ENCODE peak calls at places on chromosomes 5 and 9, in ten cellular contexts. One of them, this sample, is unnamed.

GRCh38 chr5:67770431-67771025 is 445.0 kb upstream of the PIK3R1 start:
- DNase-seq in breast epithelium: no peak
- DNase-seq in neuronal stem cell: no peak
- DNase-seq in A549: no peak
- DNase-seq in skeletal muscle cell: no peak
- DNase-seq in endodermal cell: no peak
- DNase-seq in lower lobe of right lung: no peak
- DNase-seq in dorsolateral prefrontal cortex: no peak
- DNase-seq in CD8-positive, alpha-beta T cell: no peak
- DNase-seq in AG04450: no peak
- DNase-seq in this sample: no peak

GRCh38 chr5:32581010-32581785 is 4.2 kb upstream of the SUB1 start:
- DNase-seq in dorsolateral prefrontal cortex: no peak
- DNase-seq in neuronal stem cell: no peak
- DNase-seq in endodermal cell: no peak
- DNase-seq in skeletal muscle cell: no peak
- DNase-seq in breast epithelium: no peak
- DNase-seq in AG04450: no peak
- DNase-seq in lower lobe of right lung: no peak
- DNase-seq in CD8-positive, alpha-beta T cell: no peak
- DNase-seq in A549: no peak
- DNase-seq in this sample: no peak

GRCh38 chr5:115419794-115420585 is 123.5 kb upstream of the CCDC112 start:
- DNase-seq in AG04450: peak; percentile 85
- DNase-seq in A549: peak; percentile 17
- DNase-seq in CD8-positive, alpha-beta T cell: no peak
- DNase-seq in endodermal cell: no peak
- DNase-seq in dorsolateral prefrontal cortex: no peak
- DNase-seq in skeletal muscle cell: peak; percentile 94
- DNase-seq in neuronal stem cell: no peak
- DNase-seq in breast epithelium: no peak
- DNase-seq in lower lobe of right lung: no peak
- DNase-seq in this sample: no peak

GRCh38 chr5:123305751-123306150 is 117.5 kb downstream of the CEP120 start:
- DNase-seq in breast epithelium: no peak
- DNase-seq in skeletal muscle cell: no peak
- DNase-seq in neuronal stem cell: no peak
- DNase-seq in dorsolateral prefrontal cortex: no peak
- DNase-seq in CD8-positive, alpha-beta T cell: no peak
- DNase-seq in lower lobe of right lung: no peak
- DNase-seq in endodermal cell: no peak
- DNase-seq in AG04450: no peak
- DNase-seq in A549: no peak
- DNase-seq in this sample: no peak

GRCh38 chr9:107711528-107711927 is 222.0 kb upstream of the KLF4 start:
- DNase-seq in A549: peak; percentile 45
- DNase-seq in endodermal cell: no peak
- DNase-seq in AG04450: peak; percentile 73
- DNase-seq in neuronal stem cell: no peak
- DNase-seq in CD8-positive, alpha-beta T cell: no peak
- DNase-seq in breast epithelium: no peak
- DNase-seq in dorsolateral prefrontal cortex: no peak
- DNase-seq in skeletal muscle cell: peak; percentile 84
- DNase-seq in lower lobe of right lung: no peak
- DNase-seq in this sample: no peak

GRCh38 chr9:18256574-18256973 is 217.4 kb upstream of the ADAMTSL1 start:
- DNase-seq in endodermal cell: no peak
- DNase-seq in breast epithelium: no peak
- DNase-seq in dorsolateral prefrontal cortex: no peak
- DNase-seq in neuronal stem cell: no peak
- DNase-seq in lower lobe of right lung: no peak
- DNase-seq in AG04450: no peak
- DNase-seq in CD8-positive, alpha-beta T cell: no peak
- DNase-seq in A549: no peak
- DNase-seq in skeletal muscle cell: no peak
- DNase-seq in this sample: no peak

GRCh38 chr9:30065888-30066287 is 2318.6 kb upstream of the ACO1 start:
- DNase-seq in dorsolateral prefrontal cortex: no peak
- DNase-seq in skeletal muscle cell: no peak
- DNase-seq in breast epithelium: no peak
- DNase-seq in AG04450: no peak
- DNase-seq in CD8-positive, alpha-beta T cell: no peak
- DNase-seq in lower lobe of right lung: no peak
- DNase-seq in neuronal stem cell: no peak
- DNase-seq in A549: no peak
- DNase-seq in endodermal cell: no peak
- DNase-seq in this sample: no peak

GRCh38 chr5:28648108-28648507 is 1609.7 kb upstream of the CDH9 start:
- DNase-seq in breast epithelium: no peak
- DNase-seq in AG04450: no peak
- DNase-seq in endodermal cell: peak; percentile 46
- DNase-seq in neuronal stem cell: no peak
- DNase-seq in A549: peak; percentile 19
- DNase-seq in skeletal muscle cell: no peak
- DNase-seq in dorsolateral prefrontal cortex: no peak
- DNase-seq in lower lobe of right lung: no peak
- DNase-seq in CD8-positive, alpha-beta T cell: no peak
- DNase-seq in this sample: no peak

GRCh38 chr5:390571-391491 is 52.1 kb upstream of the EXOC3 start:
- DNase-seq in skeletal muscle cell: no peak
- DNase-seq in dorsolateral prefrontal cortex: no peak
- DNase-seq in neuronal stem cell: no peak
- DNase-seq in A549: no peak
- DNase-seq in lower lobe of right lung: no peak
- DNase-seq in CD8-positive, alpha-beta T cell: no peak
- DNase-seq in AG04450: no peak
- DNase-seq in endodermal cell: peak; percentile 58
- DNase-seq in breast epithelium: no peak
- DNase-seq in this sample: peak; percentile 43

GRCh38 chr5:6676702-6677101 is 36.5 kb upstream of the TENT4A start:
- DNase-seq in CD8-positive, alpha-beta T cell: no peak
- DNase-seq in lower lobe of right lung: no peak
- DNase-seq in endodermal cell: no peak
- DNase-seq in breast epithelium: no peak
- DNase-seq in AG04450: no peak
- DNase-seq in A549: no peak
- DNase-seq in skeletal muscle cell: no peak
- DNase-seq in dorsolateral prefrontal cortex: no peak
- DNase-seq in neuronal stem cell: no peak
- DNase-seq in this sample: no peak

GRCh38 chr9:35660966-35661413 is 2.9 kb downstream of the CCDC107 start:
- DNase-seq in dorsolateral prefrontal cortex: no peak
- DNase-seq in CD8-positive, alpha-beta T cell: no peak
- DNase-seq in A549: no peak
- DNase-seq in skeletal muscle cell: no peak
- DNase-seq in lower lobe of right lung: no peak
- DNase-seq in breast epithelium: no peak
- DNase-seq in neuronal stem cell: no peak
- DNase-seq in AG04450: no peak
- DNase-seq in endodermal cell: no peak
- DNase-seq in this sample: no peak

GRCh38 chr9:128174062-128174461 is 14.0 kb downstream of the BBLN start:
- DNase-seq in lower lobe of right lung: no peak
- DNase-seq in skeletal muscle cell: no peak
- DNase-seq in breast epithelium: no peak
- DNase-seq in endodermal cell: no peak
- DNase-seq in AG04450: no peak
- DNase-seq in dorsolateral prefrontal cortex: no peak
- DNase-seq in A549: no peak
- DNase-seq in CD8-positive, alpha-beta T cell: no peak
- DNase-seq in neuronal stem cell: no peak
- DNase-seq in this sample: no peak

GRCh38 chr5:167207081-167207480 is 1084.4 kb upstream of the WWC1 start:
- DNase-seq in AG04450: no peak
- DNase-seq in endodermal cell: no peak
- DNase-seq in lower lobe of right lung: no peak
- DNase-seq in CD8-positive, alpha-beta T cell: no peak
- DNase-seq in dorsolateral prefrontal cortex: no peak
- DNase-seq in neuronal stem cell: no peak
- DNase-seq in A549: no peak
- DNase-seq in skeletal muscle cell: peak; percentile 89
- DNase-seq in breast epithelium: no peak
- DNase-seq in this sample: no peak

GRCh38 chr5:26492835-26493459 is 545.4 kb downstream of the CDH9 start:
- DNase-seq in breast epithelium: no peak
- DNase-seq in lower lobe of right lung: no peak
- DNase-seq in A549: no peak
- DNase-seq in dorsolateral prefrontal cortex: no peak
- DNase-seq in neuronal stem cell: no peak
- DNase-seq in AG04450: no peak
- DNase-seq in CD8-positive, alpha-beta T cell: no peak
- DNase-seq in endodermal cell: no peak
- DNase-seq in skeletal muscle cell: no peak
- DNase-seq in this sample: no peak

GRCh38 chr5:107665036-107665435 is 5.7 kb downstream of the EFNA5 start:
- DNase-seq in A549: no peak
- DNase-seq in CD8-positive, alpha-beta T cell: no peak
- DNase-seq in lower lobe of right lung: no peak
- DNase-seq in skeletal muscle cell: no peak
- DNase-seq in neuronal stem cell: no peak
- DNase-seq in breast epithelium: no peak
- DNase-seq in AG04450: no peak
- DNase-seq in endodermal cell: no peak
- DNase-seq in dorsolateral prefrontal cortex: no peak
- DNase-seq in this sample: no peak

GRCh38 chr5:107663697-107664096 is 7.0 kb downstream of the EFNA5 start:
- DNase-seq in AG04450: no peak
- DNase-seq in A549: no peak
- DNase-seq in endodermal cell: no peak
- DNase-seq in neuronal stem cell: no peak
- DNase-seq in skeletal muscle cell: no peak
- DNase-seq in lower lobe of right lung: no peak
- DNase-seq in dorsolateral prefrontal cortex: no peak
- DNase-seq in CD8-positive, alpha-beta T cell: no peak
- DNase-seq in breast epithelium: no peak
- DNase-seq in this sample: no peak

GRCh38 chr5:107658528-107658927 is 12.2 kb downstream of the EFNA5 start:
- DNase-seq in skeletal muscle cell: no peak
- DNase-seq in A549: no peak
- DNase-seq in CD8-positive, alpha-beta T cell: no peak
- DNase-seq in lower lobe of right lung: no peak
- DNase-seq in dorsolateral prefrontal cortex: no peak
- DNase-seq in neuronal stem cell: no peak
- DNase-seq in AG04450: no peak
- DNase-seq in endodermal cell: no peak
- DNase-seq in breast epithelium: no peak
- DNase-seq in this sample: no peak

GRCh38 chr5:107661038-107661649 is 9.6 kb downstream of the EFNA5 start:
- DNase-seq in dorsolateral prefrontal cortex: no peak
- DNase-seq in neuronal stem cell: peak; percentile 71
- DNase-seq in A549: no peak
- DNase-seq in breast epithelium: no peak
- DNase-seq in endodermal cell: no peak
- DNase-seq in AG04450: no peak
- DNase-seq in lower lobe of right lung: no peak
- DNase-seq in CD8-positive, alpha-beta T cell: no peak
- DNase-seq in skeletal muscle cell: no peak
- DNase-seq in this sample: no peak

DNA sequence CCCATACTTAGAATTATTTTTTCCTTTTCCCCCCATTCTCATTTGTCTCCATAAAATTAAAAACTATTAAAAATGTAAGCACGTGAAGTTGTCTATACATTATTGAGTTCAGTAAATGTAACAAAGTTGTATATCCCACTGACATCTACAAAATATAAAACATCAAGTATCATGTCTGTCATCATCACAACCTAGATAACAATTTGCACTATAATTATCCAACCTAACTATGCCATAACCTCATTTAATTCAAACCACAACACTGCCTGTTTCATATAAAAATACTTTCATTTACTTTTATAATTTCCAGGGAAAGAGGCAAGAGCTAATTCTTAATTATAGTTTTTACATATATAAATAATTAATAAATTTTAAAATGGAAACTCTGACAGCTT is 9.1 kb downstream of the EFNA5 start:
- DNase-seq in endodermal cell: no peak
- DNase-seq in lower lobe of right lung: no peak
- DNase-seq in neuronal stem cell: no peak
- DNase-seq in breast epithelium: no peak
- DNase-seq in A549: no peak
- DNase-seq in skeletal muscle cell: no peak
- DNase-seq in AG04450: no peak
- DNase-seq in CD8-positive, alpha-beta T cell: no peak
- DNase-seq in dorsolateral prefrontal cortex: no peak
- DNase-seq in this sample: no peak
- H3K4me3 ChIP-seq in endodermal cell: no peak overlapping the region
- H3K4me3 ChIP-seq in lower lobe of right lung: no peak overlapping the region
- H3K4me3 ChIP-seq in neuronal stem cell: no peak overlapping the region
- H3K4me3 ChIP-seq in breast epithelium: no peak overlapping the region
- H3K4me3 ChIP-seq in A549: no peak overlapping the region
- H3K4me3 ChIP-seq in skeletal muscle cell: no peak overlapping the region
- H3K4me3 ChIP-seq in AG04450: no peak overlapping the region
- H3K4me3 ChIP-seq in CD8-positive, alpha-beta T cell: no peak overlapping the region
- H3K4me3 ChIP-seq in dorsolateral prefrontal cortex: no peak overlapping the region
- H3K4me3 ChIP-seq in this sample: no peak overlapping the region

DNA sequence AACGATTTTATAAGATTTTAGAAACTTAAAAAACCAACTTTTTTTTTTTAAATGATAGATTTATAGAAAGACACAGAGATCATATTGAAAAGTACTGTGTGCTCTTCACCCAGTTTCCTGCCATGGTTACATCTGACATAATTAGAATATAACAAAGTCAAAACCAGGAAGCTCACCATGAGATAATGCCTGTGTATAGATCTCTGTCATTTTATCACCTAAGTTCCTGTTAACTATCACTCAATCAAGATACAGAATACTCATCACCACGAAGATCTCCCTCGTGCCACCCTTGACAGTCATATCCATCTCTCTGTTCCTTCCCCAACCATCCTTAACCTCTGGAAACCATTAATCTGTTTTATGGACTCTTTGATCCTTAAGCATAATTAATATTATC is 39.1 kb downstream of the POC5 start:
- DNase-seq in endodermal cell: no peak
- DNase-seq in dorsolateral prefrontal cortex: no peak
- DNase-seq in skeletal muscle cell: no peak
- DNase-seq in breast epithelium: no peak
- DNase-seq in lower lobe of right lung: no peak
- DNase-seq in CD8-positive, alpha-beta T cell: no peak
- DNase-seq in neuronal stem cell: no peak
- DNase-seq in A549: no peak
- DNase-seq in AG04450: no peak
- DNase-seq in this sample: no peak
- H3K4me3 ChIP-seq in endodermal cell: no peak overlapping the region
- H3K4me3 ChIP-seq in dorsolateral prefrontal cortex: no peak overlapping the region
- H3K4me3 ChIP-seq in skeletal muscle cell: no peak overlapping the region
- H3K4me3 ChIP-seq in breast epithelium: no peak overlapping the region
- H3K4me3 ChIP-seq in lower lobe of right lung: no peak overlapping the region
- H3K4me3 ChIP-seq in CD8-positive, alpha-beta T cell: no peak overlapping the region
- H3K4me3 ChIP-seq in neuronal stem cell: no peak overlapping the region
- H3K4me3 ChIP-seq in A549: no peak overlapping the region
- H3K4me3 ChIP-seq in AG04450: no peak overlapping the region
- H3K4me3 ChIP-seq in this sample: no peak overlapping the region

GRCh38 chr5:79182141-79182540 is 53.8 kb upstream of the JMY start:
- DNase-seq in skeletal muscle cell: no peak
- DNase-seq in CD8-positive, alpha-beta T cell: no peak
- DNase-seq in endodermal cell: no peak
- DNase-seq in neuronal stem cell: no peak
- DNase-seq in A549: no peak
- DNase-seq in lower lobe of right lung: no peak
- DNase-seq in dorsolateral prefrontal cortex: no peak
- DNase-seq in AG04450: no peak
- DNase-seq in breast epithelium: no peak
- DNase-seq in this sample: no peak
- H3K4me3 ChIP-seq in skeletal muscle cell: no peak overlapping the region
- H3K4me3 ChIP-seq in CD8-positive, alpha-beta T cell: no peak overlapping the region
- H3K4me3 ChIP-seq in endodermal cell: no peak overlapping the region
- H3K4me3 ChIP-seq in neuronal stem cell: no peak overlapping the region
- H3K4me3 ChIP-seq in A549: no peak overlapping the region
- H3K4me3 ChIP-seq in lower lobe of right lung: no peak overlapping the region
- H3K4me3 ChIP-seq in dorsolateral prefrontal cortex: no peak overlapping the region
- H3K4me3 ChIP-seq in AG04450: no peak overlapping the region
- H3K4me3 ChIP-seq in breast epithelium: no peak overlapping the region
- H3K4me3 ChIP-seq in this sample: no peak overlapping the region

GRCh38 chr9:131272212-131272611 is 4.1 kb downstream of the FAM78A start:
- DNase-seq in CD8-positive, alpha-beta T cell: no peak
- DNase-seq in endodermal cell: no peak
- DNase-seq in A549: no peak
- DNase-seq in skeletal muscle cell: no peak
- DNase-seq in breast epithelium: no peak
- DNase-seq in AG04450: no peak
- DNase-seq in neuronal stem cell: no peak
- DNase-seq in dorsolateral prefrontal cortex: no peak
- DNase-seq in lower lobe of right lung: no peak
- DNase-seq in this sample: no peak
- H3K4me3 ChIP-seq in CD8-positive, alpha-beta T cell: peak overlapping the region; percentile 95
- H3K4me3 ChIP-seq in endodermal cell: no peak overlapping the region
- H3K4me3 ChIP-seq in A549: no peak overlapping the region
- H3K4me3 ChIP-seq in skeletal muscle cell: no peak overlapping the region
- H3K4me3 ChIP-seq in breast epithelium: no peak overlapping the region
- H3K4me3 ChIP-seq in AG04450: no peak overlapping the region
- H3K4me3 ChIP-seq in neuronal stem cell: no peak overlapping the region
- H3K4me3 ChIP-seq in dorsolateral prefrontal cortex: no peak overlapping the region
- H3K4me3 ChIP-seq in lower lobe of right lung: no peak overlapping the region
- H3K4me3 ChIP-seq in this sample: peak overlapping the region; percentile 76

This sample was measured in right atrium auricular region.